ENCODE peak calls at places on chromosomes 1 and 21, in six cellular contexts. X, O, F, J, V and K are unnamed samples.

GRCh38 chr1:173420330-173420806 is 56.8 kb upstream of the PRDX6 start:
- DNase-seq in O (peak; percentile 44), X (peak; percentile 100), J (peak; percentile 81), V (no peak), F (peak; percentile 50), K (peak; percentile 46)

GRCh38 chr1:33470495-33471012 is 1.9 kb upstream of the ZSCAN20 start:
- DNase-seq in O (peak; percentile 76), J (peak; percentile 85), X (peak; percentile 86), F (peak; percentile 61), V (peak; percentile 65), K (peak; percentile 82)

GRCh38 chr1:37691497-37692077 is 729 bp upstream of the CDCA8 start:
- DNase-seq in O (peak; percentile 70), J (no peak), V (no peak), X (peak; percentile 60), F (peak; percentile 12), K (peak; percentile 54)

GRCh38 chr21:16942703-16943102 is 570.1 kb upstream of the CXADR start:
- DNase-seq in X (peak; percentile 6), J (no peak), V (no peak), O (no peak), F (peak; percentile 8), K (no peak)

GRCh38 chr1:114559356-114559755 is 22.1 kb downstream of the BCAS2 start:
- DNase-seq in X (no peak), O (no peak), V (no peak), F (no peak), J (no peak), K (no peak)

GRCh38 chr1:74193908-74194307 is 4.1 kb downstream of the LRRIQ3 start:
- DNase-seq in F (peak; percentile 30), V (no peak), J (no peak), X (peak; percentile 24), O (no peak), K (no peak)

GRCh38 chr1:198113302-198113701 is 43.5 kb upstream of the NEK7 start:
- DNase-seq in V (no peak), J (no peak), X (no peak), O (no peak), F (peak; percentile 85), K (no peak)

GRCh38 chr1:175870217-175870616 is 126.8 kb upstream of the TNR start:
- DNase-seq in O (no peak), X (no peak), F (no peak), J (no peak), V (no peak), K (no peak)

GRCh38 chr1:177983087-177983823 is 13.4 kb upstream of the SEC16B start:
- DNase-seq in V (no peak), F (peak; percentile 12), X (no peak), J (no peak), O (no peak), K (no peak)

GRCh38 chr1:179228783-179229213 is 679 bp downstream of the ABL2 start:
- DNase-seq in O (peak; percentile 52), F (no peak), X (peak; percentile 6), V (peak; percentile 7), J (peak; percentile 82), K (peak; percentile 28)

GRCh38 chr21:38505654-38506523 is 7.6 kb upstream of the ERG start:
- DNase-seq in O (no peak), J (no peak), F (peak; percentile 62), X (peak; percentile 85), V (no peak), K (peak; percentile 45)

GRCh38 chr1:72498393-72498792 is 216.1 kb upstream of the NEGR1 start:
- DNase-seq in V (no peak), X (no peak), J (no peak), F (no peak), O (no peak), K (no peak)

GRCh38 chr1:219302697-219303096 is 129.0 kb downstream of the LYPLAL1 start:
- DNase-seq in O (no peak), X (no peak), J (no peak), F (peak; percentile 70), V (no peak), K (no peak)

DNA sequence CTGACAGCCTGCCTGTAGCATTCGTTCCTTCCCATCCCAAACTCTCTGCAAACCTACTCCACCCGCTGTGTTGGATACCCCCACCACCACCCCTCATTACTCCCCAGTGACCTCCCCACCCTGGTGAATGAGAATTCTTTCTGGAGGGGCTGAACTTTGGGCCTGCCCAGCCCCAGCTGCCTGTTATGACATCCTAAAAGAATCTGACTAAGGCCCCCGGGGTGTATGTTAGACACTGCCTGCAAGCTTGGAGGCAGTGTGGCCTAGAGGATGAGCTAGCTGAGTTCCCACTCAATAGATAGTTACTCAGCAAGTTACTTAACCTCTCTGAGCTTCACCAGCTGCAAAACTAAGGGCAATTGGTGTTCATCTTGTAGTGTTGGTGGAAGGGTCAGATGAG is 110.2 kb upstream of the FGGY start:
- DNase-seq in F (peak; percentile 32), X (no peak), O (no peak), J (no peak), V (peak; percentile 19), K (no peak)
- TF ChIP-seq CTCF in F (no peak), X (no peak), O (no peak), J (no peak), V (no peak), K (no peak)

DNA sequence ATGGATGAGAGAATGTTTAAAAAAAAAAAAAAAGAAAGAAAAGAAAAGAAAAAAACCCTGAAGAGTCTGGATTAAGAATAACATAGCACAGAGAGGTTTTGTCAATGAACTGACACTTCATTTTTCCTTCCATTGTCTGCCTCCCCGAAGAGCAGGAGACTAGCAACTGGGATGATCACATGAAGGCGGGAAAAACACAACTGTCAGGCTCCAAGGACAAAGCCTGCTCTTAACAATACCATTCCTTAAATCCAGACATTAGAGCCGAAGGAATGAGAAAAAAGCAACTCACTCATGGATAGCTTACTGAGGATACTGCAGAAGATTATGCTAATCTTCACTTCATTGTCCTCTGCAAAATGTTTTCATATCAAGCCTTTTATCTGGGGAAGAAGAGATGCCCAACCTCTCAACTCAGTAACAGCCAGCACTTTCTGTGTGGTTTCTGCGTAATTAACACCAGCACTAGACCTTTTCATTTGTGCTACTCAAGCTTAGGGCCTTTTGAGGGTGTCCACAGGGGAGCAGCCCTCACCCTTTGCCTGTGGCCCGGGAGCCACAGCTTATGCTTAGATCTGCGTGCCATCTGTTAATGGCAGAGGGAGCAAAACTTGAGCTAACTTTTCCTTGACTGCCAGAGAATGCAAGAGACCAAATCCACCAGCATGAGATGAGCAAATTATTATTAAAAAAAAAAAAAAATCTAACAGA is 182.3 kb downstream of the BARHL2 start:
- DNase-seq in J (no peak), F (no peak), X (no peak), O (no peak), V (no peak), K (no peak)
- H3K4me3 ChIP-seq in J (no peak overlapping the region), F (no peak overlapping the region), X (no peak overlapping the region), O (no peak overlapping the region), V (no peak overlapping the region), K (no peak overlapping the region)

GRCh38 chr1:201578008-201578888 is 39.3 kb downstream of the NAV1 start:
- DNase-seq in O (no peak), V (no peak), X (no peak), F (peak; percentile 58), J (no peak), K (no peak)

GRCh38 chr1:201573030-201573429 is 34.1 kb downstream of the NAV1 start:
- DNase-seq in O (no peak), V (no peak), J (peak; percentile 58), X (no peak), F (no peak), K (no peak)

GRCh38 chr1:201576914-201577313 is 38.0 kb downstream of the NAV1 start:
- DNase-seq in X (no peak), F (no peak), J (no peak), O (no peak), V (no peak), K (no peak)

GRCh38 chr1:201573923-201574322 is 35.0 kb downstream of the NAV1 start:
- DNase-seq in F (no peak), X (no peak), V (no peak), O (no peak), J (no peak), K (no peak)

GRCh38 chr1:201575912-201576311 is 37.0 kb downstream of the NAV1 start:
- DNase-seq in F (no peak), V (no peak), J (no peak), X (no peak), O (no peak), K (no peak)
- H3K4me1 ChIP-seq in F (no peaks in the 10 kb centered on the region), V (no peaks in the 10 kb centered on the region), J (no peaks in the 10 kb centered on the region), X (no peaks in the 10 kb centered on the region), O (no peaks in the 10 kb centered on the region), K (no peaks in the 10 kb centered on the region)

GRCh38 chr1:55535724-55536262 is 320.6 kb upstream of the USP24 start:
- DNase-seq in V (no peak), F (no peak), J (no peak), X (no peak), O (no peak), K (no peak)
- TF ChIP-seq CTCF in V (no peak), F (no peak), J (no peak), X (no peak), O (no peak), K (no peak)

DNA sequence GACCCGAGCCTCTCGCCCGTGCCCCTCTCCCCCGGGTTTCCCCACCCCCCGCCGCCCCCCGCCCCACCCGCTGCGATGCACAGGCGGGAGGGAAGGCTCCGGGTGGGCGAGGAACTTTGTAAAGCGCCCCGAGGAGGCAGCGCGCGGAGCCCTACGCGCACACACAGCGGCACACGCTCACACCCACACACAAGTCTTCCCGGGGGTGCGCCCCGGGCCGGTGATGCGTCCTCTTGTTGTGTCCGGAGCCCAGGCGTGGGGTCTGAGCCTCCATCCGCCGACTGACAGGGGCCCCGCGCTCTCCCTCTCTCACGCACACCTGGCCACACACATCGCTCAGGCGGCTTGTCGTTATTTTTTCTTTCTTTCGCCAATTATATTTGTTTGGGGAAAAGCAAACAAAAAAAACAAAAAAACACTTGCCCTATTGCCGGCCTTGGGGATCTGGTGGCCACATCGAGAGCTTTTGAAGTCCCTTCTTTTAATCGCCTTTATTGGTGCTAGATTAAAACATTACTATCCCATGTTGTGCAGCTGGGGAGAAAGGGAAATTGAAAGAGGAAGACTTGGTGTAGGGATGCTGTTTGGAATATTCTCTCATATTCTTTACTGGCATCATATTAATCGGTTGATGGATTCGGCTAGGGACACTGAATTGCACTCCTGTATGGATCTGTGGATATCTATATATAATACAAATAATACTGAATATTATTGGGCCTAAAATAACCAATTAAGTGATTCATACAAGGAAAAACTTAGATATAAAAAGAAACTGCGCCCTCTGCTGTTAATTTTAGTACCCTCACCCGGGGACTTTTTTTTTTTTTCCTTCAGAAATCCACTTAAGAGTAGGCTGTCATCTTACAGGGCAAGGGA is 891 bp downstream of the NTNG1 start:
- DNase-seq in F (peak; percentile 51), V (no peak), X (peak; percentile 82), J (no peak), O (peak; percentile 17), K (no peak)
- H3K4me3 ChIP-seq in F (peak overlapping the region; percentile 78), V (peak overlapping the region; percentile 48), X (peak overlapping the region; percentile 80), J (peak overlapping the region; percentile 68), O (peak overlapping the region; percentile 49), K (peak overlapping the region; percentile 61)

DNA sequence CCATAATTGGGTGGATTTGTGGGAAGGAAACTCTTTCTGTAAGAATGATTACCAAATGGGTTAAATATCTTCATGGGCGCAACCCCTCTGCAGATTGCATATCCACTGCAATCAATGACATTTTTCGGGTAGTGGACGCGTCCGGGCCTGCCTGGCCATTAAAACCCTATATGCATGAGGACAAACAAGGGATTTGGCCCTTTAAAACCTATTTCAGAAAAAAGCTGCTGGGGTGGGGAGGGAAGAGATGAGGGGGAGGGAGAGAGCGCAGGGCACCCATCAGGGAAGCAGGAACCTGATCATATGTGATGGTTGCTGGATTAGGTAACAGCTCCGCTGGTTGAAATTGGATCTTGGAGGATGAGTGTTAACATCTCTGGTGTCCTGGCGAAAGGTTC is 228.8 kb downstream of the PBX1 start:
- DNase-seq in V (peak; percentile 67), X (no peak), F (no peak), O (no peak), J (no peak), K (no peak)
- H3K4me1 ChIP-seq in V (peaks cover 70% of the 10 kb centered on the region), X (peaks cover 4% of the 10 kb centered on the region), F (peaks cover 4% of the 10 kb centered on the region), O (peaks cover 17% of the 10 kb centered on the region), J (peaks cover 51% of the 10 kb centered on the region), K (peaks cover 15% of the 10 kb centered on the region)